ENCODE peak calls at places on chromosomes 1 and 21, in seven cellular contexts. T is GM06990, D is AG10803, P is A549, M is ovary, B is kidney, I is IMR-90. U is an unnamed sample.

GRCh38 chr1:180137767-180138166 is 16.9 kb upstream of the QSOX1 start:
- DNase-seq in M (no peak), I (no peak), D (no peak), T (no peak), B (no peak), P (no peak), U (no peak)

GRCh38 chr1:40257313-40257687 is 736 bp upstream of the ZMPSTE24 start:
- DNase-seq in D (no peak), M (no peak), B (no peak), I (no peak), P (no peak), T (no peak), U (no peak)

GRCh38 chr1:7615138-7615537 is 156.0 kb upstream of the VAMP3 start:
- DNase-seq in D (no peak), T (no peak), B (peak; percentile 30), P (no peak), M (no peak), I (no peak), U (no peak)

GRCh38 chr1:228358039-228358763 is 48.4 kb downstream of the TRIM11 start:
- DNase-seq in D (peak; percentile 12), B (no peak), P (no peak), I (no peak), T (no peak), M (no peak), U (no peak)

GRCh38 chr1:104706631-104707147 is 957.0 kb downstream of the AMY1C start:
- DNase-seq in I (no peak), D (peak; percentile 41), T (no peak), M (no peak), B (no peak), P (peak; percentile 2), U (no peak)

GRCh38 chr1:108036796-108037545 is 72.0 kb upstream of the VAV3 start:
- DNase-seq in M (no peak), D (no peak), I (no peak), P (no peak), B (no peak), T (no peak), U (no peak)

GRCh38 chr21:44428281-44428942 is 26.9 kb upstream of the LRRC3 start:
- DNase-seq in M (no peak), T (peak; percentile 62), P (peak; percentile 20), B (peak; percentile 28), D (no peak), I (no peak), U (no peak)

GRCh38 chr1:246488674-246489073 is 18.4 kb downstream of the SMYD3 start:
- DNase-seq in M (no peak), D (no peak), B (no peak), T (no peak), P (no peak), I (no peak), U (no peak)

GRCh38 chr1:25642710-25643109 is 26.1 kb downstream of the MAN1C1 start:
- DNase-seq in P (no peak), D (peak; percentile 55), T (peak; percentile 34), I (peak; percentile 70), B (no peak), M (no peak), U (peak; percentile 51)

GRCh38 chr1:16612332-16613172 is 812 bp downstream of the NBPF1 start:
- DNase-seq in B (peak; percentile 94), M (peak; percentile 71), I (peak; percentile 91), P (peak; percentile 49), T (no peak), D (peak; percentile 92), U (peak; percentile 64)

GRCh38 chr21:46150491-46151121 is 4.8 kb downstream of the FTCD start:
- DNase-seq in D (no peak), T (peak; percentile 3), B (peak; percentile 68), P (no peak), I (no peak), M (peak; percentile 20), U (no peak)

GRCh38 chr1:34419662-34420061 is 243.0 kb downstream of the C1orf94 start:
- DNase-seq in D (peak; percentile 33), T (no peak), B (no peak), P (no peak), I (no peak), M (no peak), U (no peak)

GRCh38 chr1:66137235-66137634 is 344.5 kb downstream of the PDE4B start:
- DNase-seq in P (no peak), T (no peak), D (peak; percentile 38), I (peak; percentile 6), M (no peak), B (no peak), U (no peak)

GRCh38 chr1:172351347-172351746 is 69.1 kb upstream of the C1orf105 start:
- DNase-seq in P (no peak), M (no peak), D (peak; percentile 70), B (no peak), I (peak; percentile 43), T (no peak), U (no peak)

GRCh38 chr1:31013187-31013864 is 52.2 kb downstream of the PUM1 start:
- DNase-seq in D (peak; percentile 24), T (peak; percentile 21), P (no peak), I (peak; percentile 42), M (no peak), B (no peak), U (peak; percentile 35)

GRCh38 chr21:42609806-42610205 is 43.6 kb upstream of the PDE9A start:
- DNase-seq in D (no peak), P (no peak), I (no peak), M (no peak), B (peak; percentile 49), T (peak; percentile 71), U (no peak)

GRCh38 chr1:202659541-202659940 is 50.7 kb downstream of the SYT2 start:
- DNase-seq in T (no peak), P (no peak), D (no peak), M (no peak), I (no peak), B (no peak), U (no peak)

GRCh38 chr21:32463367-32463766 is 50.9 kb downstream of the EVA1C start:
- DNase-seq in I (peak; percentile 29), P (peak; percentile 68), T (no peak), M (no peak), D (peak; percentile 44), B (peak; percentile 64), U (no peak)

GRCh38 chr1:107277022-107277421 is 136.2 kb downstream of the NTNG1 start:
- DNase-seq in M (no peak), T (no peak), D (peak; percentile 83), I (peak; percentile 36), P (no peak), B (no peak), U (no peak)

GRCh38 chr1:37795340-37796110 is 1.9 kb downstream of the MANEAL start:
- DNase-seq in M (peak; percentile 66), B (peak; percentile 80), T (peak; percentile 31), I (peak; percentile 32), D (peak; percentile 35), P (no peak), U (peak; percentile 76)

GRCh38 chr1:23214640-23215039 is 2.7 kb downstream of the HTR1D start:
- DNase-seq in I (peak; percentile 24), B (no peak), D (no peak), P (no peak), M (no peak), T (no peak), U (no peak)

GRCh38 chr1:156114919-156115513 is 505 bp downstream of the LMNA start:
- DNase-seq in B (peak; percentile 85), P (no peak), D (no peak), T (peak; percentile 53), M (no peak), I (no peak), U (peak; percentile 53)

DNA sequence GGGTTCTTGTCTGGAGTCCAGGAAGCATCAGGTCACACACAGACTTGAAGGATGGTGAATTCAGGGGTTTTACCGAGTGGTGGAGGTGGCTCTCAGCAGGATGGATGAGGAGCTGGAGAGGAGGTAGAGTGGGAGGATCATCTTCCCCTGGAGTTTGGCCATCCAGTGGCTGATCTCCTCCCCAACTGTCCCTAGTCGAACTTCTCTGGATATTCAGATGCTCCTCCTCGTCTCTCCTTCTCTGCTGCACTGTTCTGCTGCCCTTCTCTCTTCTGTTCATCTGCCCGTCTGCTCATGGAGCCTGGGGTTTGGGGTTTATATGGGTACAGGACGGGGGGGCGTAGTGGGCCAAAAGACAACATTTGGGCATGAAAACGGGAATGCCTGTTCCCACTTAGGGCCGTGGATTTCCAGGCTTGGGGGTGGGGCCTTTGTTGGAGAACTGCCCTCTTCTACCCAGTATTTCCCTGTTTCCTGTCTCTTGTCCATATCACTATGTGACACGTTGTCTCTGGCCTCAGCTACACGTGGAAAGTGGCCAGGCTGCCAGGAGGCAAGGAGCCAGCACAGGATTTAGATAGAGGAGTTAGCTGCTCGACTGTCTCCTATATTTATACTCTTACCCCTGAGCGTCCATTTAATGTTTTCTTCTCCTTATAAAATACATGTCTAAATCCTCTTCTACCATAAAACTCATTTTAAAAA is 76.7 kb downstream of the SIPA1L2 start:
- DNase-seq in D (no peak), P (no peak), T (no peak), B (peak; percentile 77), M (peak; percentile 68), I (peak; percentile 52), U (no peak)
- TF ChIP-seq CTCF in D (no peak), P (no peak), T (no peak), B (no peak), M (no peak), I (no peak), U (no peak)

DNA sequence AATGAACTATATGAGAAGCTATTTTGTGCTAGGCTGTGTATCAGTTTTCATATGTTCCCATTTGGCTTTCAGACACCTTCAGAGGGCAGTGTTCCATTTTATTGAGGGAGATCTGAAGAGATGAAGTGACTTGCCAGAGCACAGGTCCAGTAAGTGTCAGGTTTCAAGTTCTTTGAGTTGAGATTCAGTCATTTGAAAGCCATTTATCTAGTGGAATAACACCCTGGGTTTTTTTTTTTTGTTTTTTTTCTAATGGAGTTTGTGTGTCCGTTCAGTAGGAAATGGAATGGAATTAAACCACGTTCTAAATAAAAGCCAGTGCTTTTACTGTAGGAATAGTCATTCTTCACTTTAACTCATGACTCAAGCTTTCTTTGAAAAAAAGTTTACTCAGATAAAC is 652.9 kb upstream of the USP24 start:
- DNase-seq in I (peak; percentile 50), M (no peak), T (no peak), B (no peak), D (peak; percentile 29), P (no peak), U (no peak)
- TF ChIP-seq CTCF in I (no peak), M (no peak), T (no peak), B (peak; percentile 4), D (peak; percentile 17), P (no peak), U (no peak)

GRCh38 chr1:1943834-1944570 is 24.9 kb upstream of the TMEM52 start:
- DNase-seq in B (peak; percentile 79), P (peak; percentile 71), T (no peak), M (peak; percentile 45), D (peak; percentile 13), I (no peak), U (peak; percentile 78)
- TF ChIP-seq CTCF in B (peak; percentile 78), P (peak; percentile 67), T (peak; percentile 80), M (peak; percentile 73), D (peak; percentile 65), I (peak; percentile 62), U (peak; percentile 88)

DNA sequence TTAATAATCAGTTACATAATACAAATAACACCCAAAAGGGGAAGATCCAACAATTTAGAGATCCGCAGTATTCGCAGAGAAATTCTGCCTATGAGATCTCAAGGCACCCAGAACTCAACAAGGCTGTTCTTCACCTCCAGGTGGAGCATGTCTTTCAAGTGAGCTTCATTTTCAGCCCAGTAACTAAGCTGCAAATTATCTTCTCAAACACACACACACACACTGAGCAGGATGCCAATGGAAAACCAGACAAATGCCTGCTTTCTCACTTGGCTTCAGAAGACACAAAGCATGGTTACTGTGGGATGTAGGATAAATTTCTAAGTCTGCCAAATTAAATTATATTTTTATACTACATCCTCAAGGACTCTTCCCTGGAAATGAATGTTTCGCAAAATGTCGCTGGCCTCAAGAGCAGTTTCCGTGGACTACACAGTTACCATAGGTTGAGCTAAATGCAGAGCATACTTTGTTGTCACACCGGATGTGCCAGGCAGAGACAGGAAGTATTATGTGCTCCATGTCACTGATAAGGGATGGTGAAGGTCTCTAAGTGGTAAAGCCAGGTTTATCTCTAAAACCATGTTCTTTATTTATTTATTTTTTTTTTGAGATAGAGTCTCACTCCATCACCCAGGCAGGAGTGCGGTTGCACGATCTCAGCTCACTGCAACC is 30.3 kb downstream of the UBR4 start:
- DNase-seq in D (peak; percentile 30), B (no peak), M (peak; percentile 23), P (no peak), T (no peak), I (peak; percentile 41), U (no peak)
- TF ChIP-seq CTCF in D (peak; percentile 25), B (peak; percentile 22), M (no peak), P (no peak), T (no peak), I (peak; percentile 18), U (no peak)